ENCODE peak calls at places on chromosome 6, in ten cellular contexts. J is pancreas, T is left lung, H is prostate gland, Q is dorsolateral prefrontal cortex, S is H1, P is lower lobe of right lung, A is aorta, I is GM23338, F is WERI-Rb-1. Z is an unnamed sample.

GRCh38 chr6:39852324-39852723 is 60.1 kb downstream of the DAAM2 start:
- DNase-seq in J (no peak), T (no peak), H (no peak), Q (no peak), S (no peak), P (no peak), A (no peak), I (no peak), F (no peak), Z (no peak)

GRCh38 chr6:149480502-149481280 is 4.1 kb downstream of the ZC3H12D start:
- DNase-seq in J (no peak), T (no peak), H (no peak), Q (no peak), S (no peak), P (no peak), A (no peak), I (no peak), F (no peak), Z (no peak)

GRCh38 chr6:85865665-85866372 is 223.1 kb upstream of the SYNCRIP start:
- DNase-seq in J (no peak), T (no peak), H (peak; percentile 28), Q (no peak), S (no peak), P (no peak), A (no peak), I (no peak), F (no peak), Z (no peak)

GRCh38 chr6:32692019-32692418 is 25.6 kb upstream of the HLA-DQB1 start:
- DNase-seq in J (no peak), T (no peak), H (peak; percentile 33), Q (no peak), S (peak; percentile 2), P (peak; percentile 50), A (no peak), I (peak; percentile 72), F (peak; percentile 86), Z (no peak)

GRCh38 chr6:6315660-6316059 is 4.8 kb downstream of the F13A1 start:
- DNase-seq in J (no peak), T (no peak), H (no peak), Q (no peak), S (no peak), P (no peak), A (no peak), I (peak; percentile 79), F (peak; percentile 73), Z (no peak)

GRCh38 chr6:16747232-16748027 is 13.8 kb downstream of the ATXN1 start:
- DNase-seq in J (no peak), T (no peak), H (no peak), Q (no peak), S (no peak), P (no peak), A (no peak), I (no peak), F (no peak), Z (no peak)

GRCh38 chr6:27617700-27618689 is 145.1 kb upstream of the ZNF184 start:
- DNase-seq in J (no peak), T (no peak), H (no peak), Q (no peak), S (no peak), P (no peak), A (no peak), I (peak; percentile 78), F (no peak), Z (no peak)

GRCh38 chr6:5084787-5085637 is at the start of gene PPP1R3G:
- DNase-seq in J (no peak), T (peak; percentile 84), H (peak; percentile 34), Q (no peak), S (no peak), P (peak; percentile 54), A (peak; percentile 88), I (peak; percentile 50), F (peak; percentile 78), Z (no peak)

GRCh38 chr6:108798672-108799355 is 49.4 kb upstream of the ARMC2 start:
- DNase-seq in J (no peak), T (no peak), H (no peak), Q (no peak), S (no peak), P (peak; percentile 59), A (no peak), I (peak; percentile 27), F (peak; percentile 82), Z (no peak)

GRCh38 chr6:46688117-46688965 is 656 bp downstream of the TDRD6 start:
- DNase-seq in J (peak; percentile 54), T (peak; percentile 74), H (no peak), Q (no peak), S (no peak), P (no peak), A (peak; percentile 70), I (peak; percentile 18), F (no peak), Z (no peak)

GRCh38 chr6:46690126-46690525 is 2.4 kb downstream of the TDRD6 start:
- DNase-seq in J (no peak), T (no peak), H (no peak), Q (no peak), S (no peak), P (no peak), A (no peak), I (no peak), F (no peak), Z (no peak)

GRCh38 chr6:46688966-46689335 is 1.3 kb downstream of the TDRD6 start:
- DNase-seq in J (no peak), T (no peak), H (no peak), Q (no peak), S (no peak), P (no peak), A (peak; percentile 61), I (no peak), F (no peak), Z (no peak)

GRCh38 chr6:46689657-46690056 is 2.0 kb downstream of the TDRD6 start:
- DNase-seq in J (no peak), T (no peak), H (no peak), Q (no peak), S (no peak), P (no peak), A (no peak), I (no peak), F (no peak), Z (no peak)

GRCh38 chr6:46691052-46691451 is 3.4 kb downstream of the TDRD6 start:
- DNase-seq in J (no peak), T (no peak), H (no peak), Q (no peak), S (no peak), P (no peak), A (no peak), I (no peak), F (no peak), Z (no peak)
- H3K27ac ChIP-seq in J (no peak overlapping the region), T (no peak overlapping the region), H (no peak overlapping the region), Q (no peak overlapping the region), S (no peak overlapping the region), P (no peak overlapping the region), A (no peak overlapping the region), I (no peak overlapping the region), F (no peak overlapping the region), Z (no peak overlapping the region)

GRCh38 chr6:155352812-155353211 is 38.5 kb upstream of the TFB1M start:
- DNase-seq in J (no peak), T (no peak), H (no peak), Q (no peak), S (no peak), P (no peak), A (no peak), I (no peak), F (no peak), Z (no peak)
- H3K27ac ChIP-seq in J (no peak overlapping the region), T (no peak overlapping the region), H (no peak overlapping the region), Q (no peak overlapping the region), S (no peak overlapping the region), P (no peak overlapping the region), A (no peak overlapping the region), I (no peak overlapping the region), F (no peak overlapping the region), Z (no peak overlapping the region)

DNA sequence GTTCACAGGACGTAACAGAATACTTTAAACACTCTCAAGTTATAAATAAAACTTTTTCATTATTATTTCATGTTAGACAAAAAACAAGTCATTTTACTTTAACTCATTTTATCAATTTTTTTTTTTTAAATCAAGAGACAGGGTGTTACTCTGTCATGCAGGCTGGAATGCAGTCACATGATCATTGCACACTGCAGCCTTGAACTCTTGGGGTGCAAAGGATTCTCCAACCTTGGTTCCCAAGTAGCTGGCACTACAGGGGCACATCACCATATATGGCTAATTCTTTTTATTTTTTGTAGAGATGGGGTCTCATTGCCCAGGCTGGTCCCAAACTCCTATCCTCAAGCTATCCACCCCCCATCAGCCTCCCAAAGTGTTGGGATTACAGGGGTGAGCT is 14.2 kb downstream of the PLN start:
- DNase-seq in J (no peak), T (no peak), H (no peak), Q (no peak), S (no peak), P (no peak), A (no peak), I (no peak), F (no peak), Z (no peak)
- H3K27ac ChIP-seq in J (no peak overlapping the region), T (no peak overlapping the region), H (no peak overlapping the region), Q (no peak overlapping the region), S (no peak overlapping the region), P (no peak overlapping the region), A (peak overlapping the region; percentile 64), I (no peak overlapping the region), F (no peak overlapping the region), Z (no peak overlapping the region)

GRCh38 chr6:44223471-44224153 is at the start of gene SLC29A1:
- DNase-seq in J (peak; percentile 92), T (peak; percentile 97), H (peak; percentile 81), Q (peak; percentile 65), S (no peak), P (peak; percentile 88), A (peak; percentile 94), I (peak; percentile 92), F (peak; percentile 97), Z (peak; percentile 81)
- H3K27ac ChIP-seq in J (peak within 1 kb of the TSS; percentile 90), T (no peak within 1 kb of the TSS), H (peak within 1 kb of the TSS; percentile 89), Q (peak within 1 kb of the TSS; percentile 81), S (peak within 1 kb of the TSS; percentile 69), P (peak within 1 kb of the TSS; percentile 80), A (peak within 1 kb of the TSS; percentile 74), I (peak within 1 kb of the TSS; percentile 78), F (peak within 1 kb of the TSS; percentile 91), Z (peak within 1 kb of the TSS; percentile 35)

GRCh38 chr6:121222656-121223055 is 111.6 kb downstream of the TBC1D32 start:
- DNase-seq in J (no peak), T (no peak), H (no peak), Q (no peak), S (no peak), P (no peak), A (no peak), I (peak; percentile 10), F (no peak), Z (no peak)

GRCh38 chr6:121223212-121223611 is 111.1 kb downstream of the TBC1D32 start:
- DNase-seq in J (no peak), T (no peak), H (no peak), Q (no peak), S (no peak), P (no peak), A (no peak), I (no peak), F (no peak), Z (no peak)

GRCh38 chr6:121223930-121224329 is 110.3 kb downstream of the TBC1D32 start:
- DNase-seq in J (no peak), T (no peak), H (no peak), Q (no peak), S (no peak), P (no peak), A (no peak), I (no peak), F (no peak), Z (no peak)
- H3K27ac ChIP-seq in J (no peak overlapping the region), T (no peak overlapping the region), H (no peak overlapping the region), Q (no peak overlapping the region), S (no peak overlapping the region), P (no peak overlapping the region), A (no peak overlapping the region), I (no peak overlapping the region), F (no peak overlapping the region), Z (no peak overlapping the region)

GRCh38 chr6:134007077-134007476 is 45.3 kb downstream of the SLC2A12 start:
- DNase-seq in J (peak; percentile 88), T (peak; percentile 74), H (peak; percentile 71), Q (no peak), S (no peak), P (peak; percentile 69), A (no peak), I (no peak), F (no peak), Z (no peak)
- H3K27ac ChIP-seq in J (no peak overlapping the region), T (no peak overlapping the region), H (peak overlapping the region; percentile 67), Q (no peak overlapping the region), S (no peak overlapping the region), P (no peak overlapping the region), A (no peak overlapping the region), I (no peak overlapping the region), F (no peak overlapping the region), Z (no peak overlapping the region)